ENCODE peak calls at places on chromosomes 2 and 18, in four cellular contexts. R is cardiac fibroblast, P is HFFc6, E is IMR-90. G is an unnamed sample.

GRCh38 chr2:173568054-173568453 is 213.4 kb downstream of the CDCA7 start:
- DNase-seq in R (no peak), P (peak), E (no peak), G (no peak)

GRCh38 chr2:57453929-57454328 is 592.7 kb upstream of the VRK2 start:
- DNase-seq in R (no peak), P (no peak), E (no peak), G (no peak)

GRCh38 chr2:137435176-137435575 is 529.1 kb upstream of the HNMT start:
- DNase-seq in R (peak), P (peak), E (no peak), G (no peak)

GRCh38 chr18:37249895-37250618 is 315.5 kb downstream of the CELF4 start:
- DNase-seq in R (no peak), P (no peak), E (no peak), G (no peak)

GRCh38 chr2:232545511-232546375 is 4.6 kb downstream of the TIGD1 start:
- DNase-seq in R (no peak), P (no peak), E (no peak), G (no peak)

GRCh38 chr2:174939046-174939445 is 66.1 kb downstream of the CHN1 start:
- DNase-seq in R (no peak), P (peak), E (peak), G (peak)

GRCh38 chr2:8652774-8653426 is 29.0 kb upstream of the ID2 start:
- DNase-seq in R (no peak), P (no peak), E (no peak), G (no peak)

GRCh38 chr18:23902396-23902795 is 112.2 kb upstream of the TTC39C start:
- DNase-seq in R (no peak), P (no peak), E (no peak), G (no peak)

GRCh38 chr18:3330622-3331021 is 68.7 kb downstream of the MYL12B start:
- DNase-seq in R (no peak), P (no peak), E (no peak), G (no peak)

GRCh38 chr2:224278531-224278930 is 123.4 kb downstream of the FAM124B start:
- DNase-seq in R (peak), P (peak), E (peak), G (no peak)

GRCh38 chr2:12759248-12759647 is 42.5 kb downstream of the TRIB2 start:
- DNase-seq in R (peak), P (peak), E (peak), G (peak)

GRCh38 chr2:11299439-11299838 is 45.0 kb downstream of the ROCK2 start:
- DNase-seq in R (no peak), P (no peak), E (no peak), G (no peak)

GRCh38 chr2:204127238-204127637 is 190.7 kb downstream of the ICOS start:
- DNase-seq in R (no peak), P (no peak), E (no peak), G (no peak)

GRCh38 chr18:46009158-46009866 is 42.2 kb upstream of the EPG5 start:
- DNase-seq in R (no peak), P (no peak), E (no peak), G (no peak)

GRCh38 chr2:67389286-67389685 is 7.8 kb upstream of the ETAA1 start:
- DNase-seq in R (peak), P (peak), E (peak), G (peak)

GRCh38 chr2:168207861-168208260 is 39.5 kb downstream of the STK39 start:
- DNase-seq in R (no peak), P (no peak), E (peak), G (no peak)

GRCh38 chr2:176088048-176088936 is 4.2 kb upstream of the HOXD13 start:
- DNase-seq in R (peak), P (no peak), E (peak), G (peak)

GRCh38 chr18:55573386-55573785 is 14.6 kb downstream of the TCF4 start:
- DNase-seq in R (no peak), P (no peak), E (no peak), G (no peak)

GRCh38 chr2:231708773-231709635 is 679 bp downstream of the PTMA start:
- DNase-seq in R (peak), P (no peak), E (peak), G (no peak)

GRCh38 chr2:148552675-148553331 is 91.7 kb upstream of the EPC2 start:
- DNase-seq in R (no peak), P (no peak), E (peak), G (no peak)

GRCh38 chr18:31538837-31539236 is 40.9 kb downstream of the DSG2 start:
- DNase-seq in R (no peak), P (no peak), E (no peak), G (no peak)

GRCh38 chr2:129646107-129646506 is 333.4 kb upstream of the RAB6C start:
- DNase-seq in R (no peak), P (no peak), E (no peak), G (no peak)

GRCh38 chr18:28511421-28511821 is 334.5 kb upstream of the CDH2 start:
- DNase-seq in R (peak), P (peak), E (peak), G (no peak)

GRCh38 chr2:170887496-170888265 is 41.4 kb upstream of the GORASP2 start:
- DNase-seq in R (no peak), P (no peak), E (no peak), G (no peak)

GRCh38 chr2:58448065-58448507 is 207.0 kb upstream of the FANCL start:
- DNase-seq in R (peak), P (peak), E (peak), G (peak)

GRCh38 chr2:235263205-235264120 is 230.4 kb upstream of the AGAP1 start:
- DNase-seq in R (peak), P (peak), E (peak), G (peak)

GRCh38 chr2:230816735-230817134 is 48.0 kb upstream of the ITM2C start:
- DNase-seq in R (no peak), P (no peak), E (no peak), G (no peak)

GRCh38 chr2:165791811-165792454 is 2.1 kb downstream of the GALNT3 start:
- DNase-seq in R (no peak), P (no peak), E (peak), G (no peak)

GRCh38 chr2:47127862-47128543 is 27.1 kb downstream of the STPG4 start:
- DNase-seq in R (no peak), P (no peak), E (no peak), G (no peak)

GRCh38 chr2:127386246-127386645 is 1.5 kb downstream of the MAP3K2 start:
- DNase-seq in R (no peak), P (no peak), E (no peak), G (no peak)

GRCh38 chr2:197972017-197972416 is 167.6 kb downstream of the PLCL1 start:
- DNase-seq in R (peak), P (peak), E (peak), G (peak)

GRCh38 chr2:66537001-66537400 is 102.1 kb downstream of the MEIS1 start:
- DNase-seq in R (no peak), P (no peak), E (no peak), G (no peak)

GRCh38 chr2:172389685-172390339 is 37.6 kb upstream of the ITGA6 start:
- DNase-seq in R (no peak), P (no peak), E (no peak), G (no peak)

GRCh38 chr18:49590608-49591007 is 28.8 kb downstream of the LIPG start:
- DNase-seq in R (no peak), P (no peak), E (no peak), G (no peak)

GRCh38 chr2:184734338-184734737 is 136.0 kb downstream of the ZNF804A start:
- DNase-seq in R (no peak), P (no peak), E (no peak), G (no peak)

GRCh38 chr2:175605989-175606841 is 395.9 kb downstream of the LNPK start:
- DNase-seq in R (no peak), P (no peak), E (no peak), G (no peak)

GRCh38 chr2:64291181-64291580 is 147.0 kb upstream of the PELI1 start:
- DNase-seq in R (peak), P (peak), E (peak), G (no peak)

GRCh38 chr2:119820275-119820674 is 60.6 kb downstream of the PTPN4 start:
- DNase-seq in R (peak), P (peak), E (peak), G (peak)

GRCh38 chr18:9549405-9549804 is 65.0 kb downstream of the PPP4R1 start:
- DNase-seq in R (no peak), P (no peak), E (no peak), G (no peak)
- TF ChIP-seq CTCF in R (no peak), P (peak), E (peak), G (no peak)

GRCh38 chr2:3738454-3738853 is 35.1 kb downstream of the DCDC2C start:
- DNase-seq in R (peak), P (no peak), E (peak), G (no peak)
- TF ChIP-seq CTCF in R (peak), P (peak), E (peak), G (peak)

GRCh38 chr2:240578110-240578450 is 8.5 kb upstream of the CAPN10 start:
- DNase-seq in R (no peak), P (no peak), E (no peak), G (no peak)

GRCh38 chr2:240581811-240582210 is 4.7 kb upstream of the CAPN10 start:
- DNase-seq in R (no peak), P (peak), E (no peak), G (no peak)

GRCh38 chr2:240578488-240578887 is 8.0 kb upstream of the CAPN10 start:
- DNase-seq in R (no peak), P (no peak), E (no peak), G (no peak)

GRCh38 chr2:240579071-240579762 is 7.3 kb upstream of the CAPN10 start:
- DNase-seq in R (no peak), P (no peak), E (no peak), G (no peak)

DNA sequence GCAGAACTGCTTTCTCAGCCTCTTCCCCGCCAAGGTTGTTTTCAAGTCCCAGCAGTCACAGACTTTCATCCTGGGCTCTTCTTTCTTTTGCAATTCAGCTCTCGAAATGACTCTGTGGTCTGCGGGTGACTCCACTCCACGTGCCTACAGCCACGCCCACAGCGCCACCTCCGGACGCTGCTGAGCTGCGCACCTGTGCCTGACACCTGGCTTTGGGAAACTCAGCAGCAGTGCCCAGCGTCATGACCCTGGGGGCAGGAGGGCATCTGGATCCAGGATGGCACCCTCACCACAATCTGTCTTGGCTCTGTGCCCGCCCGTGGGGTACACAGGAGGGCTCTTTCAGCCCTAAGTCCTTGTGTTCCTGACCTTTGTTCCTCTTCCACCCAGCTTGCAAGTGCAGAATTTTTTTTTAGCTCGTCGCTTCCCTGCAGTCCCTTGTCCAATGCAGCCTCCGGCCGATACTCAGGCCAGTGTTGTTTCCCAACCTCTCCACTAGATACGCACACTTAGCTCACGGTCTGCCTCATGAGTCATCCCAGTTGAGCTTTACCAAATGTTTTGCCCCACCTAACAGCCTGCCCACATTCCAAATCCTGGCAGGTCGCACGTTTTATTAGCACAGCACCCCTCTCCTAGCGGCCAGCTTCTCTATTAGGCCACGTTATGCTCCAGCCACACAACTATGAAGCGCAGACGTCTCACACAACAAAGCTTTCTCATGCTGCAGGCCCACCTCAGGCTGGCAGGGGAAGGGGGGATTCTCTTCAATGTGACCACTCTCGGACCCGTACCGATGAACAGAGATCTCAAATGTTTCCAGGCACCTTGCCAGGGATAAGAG is 6.5 kb upstream of the CAPN10 start:
- DNase-seq in R (peak), P (peak), E (peak), G (no peak)
- TF ChIP-seq CTCF in R (no peak), P (peak), E (no peak), G (no peak)

GRCh38 chr2:5121677-5122076 is 570.5 kb upstream of the SOX11 start:
- DNase-seq in R (no peak), P (no peak), E (no peak), G (no peak)
- TF ChIP-seq CTCF in R (no peak), P (no peak), E (no peak), G (no peak)

GRCh38 chr18:39167990-39168389 is 1602.4 kb upstream of the CELF4 start:
- DNase-seq in R (no peak), P (no peak), E (no peak), G (no peak)

GRCh38 chr18:39166776-39167175 is 1601.2 kb upstream of the CELF4 start:
- DNase-seq in R (no peak), P (no peak), E (no peak), G (no peak)

GRCh38 chr18:39162013-39162412 is 1596.4 kb upstream of the CELF4 start:
- DNase-seq in R (no peak), P (no peak), E (no peak), G (no peak)
- TF ChIP-seq CTCF in R (no peak), P (no peak), E (no peak), G (no peak)

DNA sequence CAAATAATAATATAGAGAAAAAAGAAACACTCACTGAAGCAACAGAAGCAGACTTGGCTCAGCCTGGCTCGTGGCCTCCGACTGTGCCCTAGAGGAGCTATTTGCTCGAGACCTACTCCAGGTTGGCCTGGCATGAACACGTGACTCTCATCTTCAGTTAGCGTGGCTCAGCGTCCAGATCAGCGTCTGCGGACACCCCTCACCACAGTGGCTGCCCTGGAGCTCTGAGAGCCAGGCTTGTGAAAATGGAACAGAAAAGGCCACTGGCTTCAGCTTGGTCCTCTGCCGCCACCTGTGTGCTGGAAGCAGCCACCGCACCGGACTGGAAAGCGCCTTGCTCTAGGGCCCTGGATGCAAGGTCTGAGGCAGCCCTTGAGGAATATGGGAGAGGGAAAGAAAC is 1184.0 kb upstream of the GYPC start:
- DNase-seq in R (peak), P (no peak), E (peak), G (no peak)
- TF ChIP-seq CTCF in R (peak), P (peak), E (peak), G (peak)

DNA sequence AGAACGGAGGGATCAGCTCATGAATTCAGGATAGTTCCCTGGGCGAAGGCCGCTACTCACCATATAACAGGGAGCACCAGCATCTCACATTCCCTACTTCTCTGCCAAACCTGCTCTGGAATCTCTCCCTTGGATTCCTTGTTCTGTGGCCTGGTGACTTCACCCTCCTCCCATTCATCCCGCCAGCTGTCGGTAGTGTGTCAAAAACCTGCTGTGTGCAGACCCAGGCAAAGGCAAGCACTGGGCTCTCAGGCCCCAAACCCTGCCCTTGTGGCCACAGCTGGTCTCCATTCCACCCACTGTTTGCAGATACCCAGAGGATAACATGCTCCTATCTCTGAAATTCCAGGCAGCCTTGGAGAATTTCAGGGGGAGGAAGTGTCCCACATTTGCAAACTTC is 151.6 kb downstream of the CAPN13 start:
- DNase-seq in R (peak), P (no peak), E (peak), G (peak)
- TF ChIP-seq CTCF in R (no peak), P (no peak), E (no peak), G (no peak)

GRCh38 chr2:51649366-51649765 is 617.4 kb upstream of the NRXN1 start:
- DNase-seq in R (no peak), P (no peak), E (no peak), G (no peak)
- TF ChIP-seq CTCF in R (no peak), P (peak), E (peak), G (no peak)

GRCh38 chr2:20676353-20677215 is 9.6 kb downstream of the GDF7 start:
- DNase-seq in R (no peak), P (no peak), E (no peak), G (no peak)
- TF ChIP-seq CTCF in R (peak), P (no peak), E (no peak), G (no peak)